ENCODE peak calls at places on chromosomes 5 and 9, in ten cellular contexts. A is CD4-positive, CD25-positive, alpha-beta regulatory T cell; P is skeletal muscle cell; F is pancreas; I is mucosa of gallbladder; K is iris pigment epithelial cell; U is stomach; Z is HS-5; E is T-helper 2 cell; H is HT-29. N is an unnamed sample.

GRCh38 chr9:110691002-110691549 is 22.5 kb downstream of the MUSK start:
- DNase-seq in U (no peak), H (no peak), A (no peak), Z (no peak), K (peak; percentile 38), P (no peak), I (no peak), F (no peak), E (no peak), N (no peak)

GRCh38 chr9:114098660-114099522 is at the start of gene KIF12:
- DNase-seq in I (peak; percentile 88), A (no peak), Z (no peak), H (peak; percentile 61), U (peak; percentile 83), P (no peak), F (peak; percentile 94), K (no peak), E (no peak), N (no peak)

GRCh38 chr9:134461436-134461982 is 135.3 kb downstream of the RXRA start:
- DNase-seq in Z (peak; percentile 38), E (no peak), I (no peak), F (peak; percentile 32), K (no peak), H (no peak), A (no peak), P (no peak), U (no peak), N (no peak)

GRCh38 chr5:94031631-94032030 is 290.2 kb upstream of the POU5F2 start:
- DNase-seq in I (no peak), H (no peak), F (no peak), Z (no peak), A (no peak), P (peak; percentile 22), U (no peak), E (no peak), K (peak; percentile 13), N (no peak)

GRCh38 chr5:59040007-59040803 is 457.3 kb downstream of the RAB3C start:
- DNase-seq in P (peak; percentile 81), K (peak; percentile 89), U (no peak), F (no peak), E (no peak), A (no peak), Z (no peak), H (peak; percentile 27), I (no peak), N (no peak)

GRCh38 chr5:145887976-145888574 is 15.3 kb upstream of the GRXCR2 start:
- DNase-seq in H (peak; percentile 84), E (no peak), A (no peak), F (no peak), Z (peak; percentile 9), P (peak; percentile 13), U (peak; percentile 73), K (peak; percentile 62), I (peak; percentile 71), N (no peak)

GRCh38 chr9:100521282-100521681 is 48.3 kb downstream of the TMEFF1 start:
- DNase-seq in A (no peak), Z (no peak), F (no peak), E (no peak), I (no peak), K (no peak), H (no peak), P (no peak), U (no peak), N (no peak)

GRCh38 chr9:94593459-94594345 is at the start of gene FBP2:
- DNase-seq in E (no peak), I (no peak), U (peak; percentile 80), H (no peak), P (no peak), Z (no peak), F (peak; percentile 68), A (no peak), K (no peak), N (no peak)

GRCh38 chr9:4615251-4615650 is 46.8 kb upstream of the PLPP6 start:
- DNase-seq in Z (no peak), E (no peak), H (no peak), U (no peak), A (no peak), F (no peak), K (peak; percentile 75), P (peak; percentile 66), I (no peak), N (no peak)

GRCh38 chr9:23567756-23568155 is 258.3 kb downstream of the ELAVL2 start:
- DNase-seq in I (no peak), K (no peak), Z (no peak), U (no peak), F (no peak), P (no peak), H (no peak), A (no peak), E (no peak), N (no peak)

GRCh38 chr9:88691811-88692210 is 156.8 kb downstream of the NXNL2 start:
- DNase-seq in H (no peak), Z (no peak), K (peak; percentile 74), I (no peak), F (no peak), U (no peak), A (no peak), P (no peak), E (no peak), N (no peak)

GRCh38 chr9:131094622-131095021 is 1.7 kb upstream of the AIF1L start:
- DNase-seq in A (no peak), I (no peak), F (no peak), H (no peak), Z (peak; percentile 60), U (no peak), K (peak; percentile 8), P (no peak), E (no peak), N (no peak)

GRCh38 chr9:131335356-131335755 is 45.8 kb downstream of the PLPP7 start:
- DNase-seq in K (no peak), I (no peak), P (no peak), F (no peak), E (no peak), A (no peak), U (no peak), Z (no peak), H (no peak), N (no peak)

GRCh38 chr9:134408939-134409737 is 82.9 kb downstream of the RXRA start:
- DNase-seq in P (no peak), U (no peak), F (no peak), I (no peak), E (no peak), Z (no peak), H (no peak), A (no peak), K (no peak), N (no peak)

GRCh38 chr5:140402258-140403074 is 833 bp downstream of the ANKHD1 start:
- DNase-seq in P (no peak), E (peak; percentile 21), Z (peak; percentile 41), I (peak; percentile 27), U (peak; percentile 33), K (peak; percentile 45), F (no peak), H (peak; percentile 68), A (peak; percentile 51), N (peak; percentile 26)

GRCh38 chr9:119289740-119290139 is 79.5 kb downstream of the BRINP1 start:
- DNase-seq in E (no peak), I (peak; percentile 77), P (no peak), K (peak; percentile 27), Z (no peak), A (no peak), U (peak; percentile 33), F (no peak), H (peak; percentile 81), N (no peak)

GRCh38 chr5:9722826-9723225 is 92.7 kb upstream of the TAS2R1 start:
- DNase-seq in K (no peak), U (no peak), E (no peak), A (no peak), I (no peak), Z (no peak), F (no peak), P (no peak), H (no peak), N (no peak)

GRCh38 chr5:151123897-151124751 is 33.5 kb downstream of the ANXA6 start:
- DNase-seq in H (peak; percentile 54), Z (no peak), K (peak; percentile 41), P (no peak), E (no peak), I (peak; percentile 67), F (peak; percentile 81), U (peak; percentile 85), A (no peak), N (no peak)

GRCh38 chr9:83133316-83133715 is 70.4 kb upstream of the RASEF start:
- DNase-seq in P (no peak), E (no peak), U (no peak), A (no peak), F (no peak), K (no peak), Z (no peak), H (no peak), I (no peak), N (no peak)

GRCh38 chr9:102497709-102498108 is 497.4 kb upstream of the CYLC2 start:
- DNase-seq in F (no peak), I (no peak), U (no peak), H (no peak), P (no peak), Z (no peak), K (no peak), A (no peak), E (no peak), N (no peak)

GRCh38 chr5:37938086-37938852 is 98.4 kb upstream of the GDNF start:
- DNase-seq in I (no peak), A (no peak), E (no peak), H (no peak), P (no peak), F (no peak), K (no peak), Z (no peak), U (no peak), N (no peak)

GRCh38 chr5:124908603-124909451 is 162.4 kb upstream of the ZNF608 start:
- DNase-seq in E (no peak), A (no peak), K (peak; percentile 38), I (peak; percentile 35), P (no peak), H (peak; percentile 59), U (peak; percentile 52), F (no peak), Z (no peak), N (no peak)

GRCh38 chr5:132688536-132689409 is 15.0 kb downstream of the IL4 start:
- DNase-seq in H (no peak), I (no peak), U (no peak), Z (no peak), E (no peak), K (peak; percentile 70), P (no peak), A (no peak), F (no peak), N (no peak)

GRCh38 chr5:79408028-79408427 is 105.9 kb downstream of the HOMER1 start:
- DNase-seq in U (no peak), H (no peak), I (no peak), P (no peak), Z (no peak), E (no peak), A (no peak), F (no peak), K (peak; percentile 28), N (no peak)

N was measured in CD8-positive, alpha-beta T cell.